ENCODE peak calls at places on chromosomes 3 and 15, in ten cellular contexts. K is esophagus muscularis mucosa; B is dorsolateral prefrontal cortex; V is OCI-LY7; J is A549; Z is HFF-Myc; O is CD8-positive, alpha-beta T cell; D is MM.1S; Q is heart right ventricle; X is uterus. Y is an unnamed sample.

GRCh38 chr3:94525039-94525438 is 462.2 kb downstream of the NSUN3 start:
- DNase-seq in B (no peak), J (no peak), O (no peak), X (no peak), V (no peak), D (no peak), Q (no peak), K (no peak), Z (no peak), Y (no peak)

GRCh38 chr15:42092666-42093445 is 1.5 kb downstream of the PLA2G4D start:
- DNase-seq in B (no peak), Z (no peak), J (no peak), X (no peak), K (peak; percentile 81), V (no peak), D (no peak), Q (peak; percentile 52), O (no peak), Y (no peak)

GRCh38 chr3:171351676-171352075 is 108.5 kb downstream of the TNIK start:
- DNase-seq in K (no peak), V (no peak), O (no peak), X (no peak), J (no peak), D (no peak), Z (peak; percentile 38), B (no peak), Q (no peak), Y (peak; percentile 94)

GRCh38 chr3:61804782-61805181 is 243.4 kb downstream of the PTPRG start:
- DNase-seq in J (no peak), X (no peak), B (no peak), V (no peak), Q (no peak), Z (no peak), D (no peak), K (no peak), O (no peak), Y (no peak)

GRCh38 chr15:35690698-35691116 is 144.7 kb upstream of the DPH6 start:
- DNase-seq in X (peak; percentile 71), B (no peak), V (no peak), Z (no peak), J (no peak), K (no peak), D (no peak), Q (no peak), O (no peak), Y (peak; percentile 36)

GRCh38 chr3:179474480-179474879 is 23.2 kb upstream of the GNB4 start:
- DNase-seq in O (no peak), D (no peak), B (no peak), V (peak; percentile 15), X (no peak), J (no peak), Z (no peak), Q (no peak), K (no peak), Y (no peak)

GRCh38 chr3:111621535-111621934 is 26.4 kb upstream of the ZBED2 start:
- DNase-seq in X (no peak), D (no peak), Q (no peak), K (no peak), O (no peak), V (peak; percentile 7), Z (no peak), J (no peak), B (no peak), Y (no peak)

GRCh38 chr15:100468265-100468664 is 60.5 kb downstream of the CERS3 start:
- DNase-seq in Z (no peak), O (no peak), D (no peak), V (no peak), Q (peak; percentile 39), J (no peak), B (no peak), K (no peak), X (no peak), Y (peak; percentile 20)

GRCh38 chr3:43727930-43728329 is 37.2 kb downstream of the ABHD5 start:
- DNase-seq in Z (no peak), Q (no peak), K (no peak), B (no peak), X (no peak), D (no peak), J (no peak), O (no peak), V (no peak), Y (peak; percentile 32)

GRCh38 chr3:43728947-43729346 is 38.2 kb downstream of the ABHD5 start:
- DNase-seq in B (no peak), J (no peak), Z (no peak), D (no peak), V (no peak), O (no peak), K (no peak), X (no peak), Q (no peak), Y (no peak)

GRCh38 chr3:43728476-43728875 is 37.7 kb downstream of the ABHD5 start:
- DNase-seq in Q (no peak), B (no peak), K (no peak), X (no peak), V (no peak), D (no peak), O (no peak), Z (no peak), J (no peak), Y (no peak)

GRCh38 chr3:43723121-43723734 is 32.5 kb downstream of the ABHD5 start:
- DNase-seq in X (no peak), Q (no peak), Z (no peak), V (no peak), K (no peak), O (no peak), D (no peak), J (no peak), B (no peak), Y (peak; percentile 34)

DNA sequence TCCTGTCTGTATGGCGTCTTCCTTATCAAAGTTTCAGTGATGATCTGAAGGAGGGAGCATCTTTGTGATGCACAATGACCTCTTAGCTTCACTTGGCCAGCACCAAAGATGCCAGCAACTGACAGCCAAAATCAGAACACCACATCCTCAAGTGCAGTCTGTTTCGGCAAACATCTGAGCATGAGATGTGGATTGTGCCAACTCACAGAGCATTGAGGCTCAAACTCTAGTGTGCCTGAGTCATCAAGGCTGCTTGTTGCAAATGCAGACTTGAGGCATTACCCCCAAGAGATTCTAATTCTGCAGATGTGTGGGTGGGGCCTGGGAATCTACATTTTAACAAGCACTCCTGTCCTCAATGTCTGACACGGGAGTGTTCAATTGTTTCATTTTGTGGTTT is 35.8 kb downstream of the ABHD5 start:
- DNase-seq in D (no peak), Q (no peak), Z (no peak), J (no peak), X (no peak), B (no peak), V (no peak), O (no peak), K (no peak), Y (peak; percentile 66)
- H3K4me3 ChIP-seq in D (no peak overlapping the region), Q (no peak overlapping the region), Z (no peak overlapping the region), J (no peak overlapping the region), X (no peak overlapping the region), B (no peak overlapping the region), V (no peak overlapping the region), O (no peak overlapping the region), K (no peak overlapping the region), Y (no peak overlapping the region)

GRCh38 chr3:76400141-76400540 is 614.8 kb upstream of the ZNF717 start:
- DNase-seq in D (no peak), O (no peak), X (no peak), Z (no peak), V (no peak), B (no peak), K (no peak), Q (no peak), J (no peak), Y (no peak)

GRCh38 chr3:76405196-76405595 is 619.8 kb upstream of the ZNF717 start:
- DNase-seq in O (no peak), J (no peak), Q (no peak), D (no peak), B (no peak), X (no peak), K (no peak), V (no peak), Z (no peak), Y (no peak)

DNA sequence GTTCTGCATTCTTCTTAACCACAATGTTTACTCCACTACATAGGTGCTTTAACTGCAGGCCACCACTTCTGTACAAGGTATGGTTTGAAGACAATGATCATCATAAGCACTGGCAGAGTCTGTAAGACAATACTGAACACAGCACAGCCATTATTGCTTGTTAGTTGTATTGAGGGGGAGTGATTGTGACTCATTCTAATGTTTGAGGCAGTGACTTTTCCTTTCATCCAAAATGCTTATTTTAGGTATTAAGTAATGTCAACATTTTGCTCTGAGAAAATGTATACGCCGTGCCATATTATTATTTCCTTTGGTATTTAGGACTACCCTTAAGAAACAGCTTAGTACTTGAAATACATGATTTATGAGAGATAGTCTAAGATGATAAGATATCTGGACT is 618.2 kb upstream of the ZNF717 start:
- DNase-seq in Z (no peak), J (no peak), Q (no peak), V (no peak), O (no peak), K (no peak), X (no peak), D (no peak), B (no peak), Y (no peak)
- H3K4me3 ChIP-seq in Z (no peak overlapping the region), J (no peak overlapping the region), Q (no peak overlapping the region), V (no peak overlapping the region), O (no peak overlapping the region), K (no peak overlapping the region), X (no peak overlapping the region), D (no peak overlapping the region), B (no peak overlapping the region), Y (no peak overlapping the region)

GRCh38 chr3:69244036-69244435 is 121.6 kb upstream of the LMOD3 start:
- DNase-seq in Q (no peak), B (no peak), J (no peak), V (no peak), O (no peak), K (no peak), X (no peak), D (no peak), Z (no peak), Y (no peak)

GRCh38 chr3:69236808-69237707 is 114.7 kb upstream of the LMOD3 start:
- DNase-seq in D (peak; percentile 36), O (no peak), Z (no peak), V (no peak), Q (peak; percentile 20), B (no peak), K (no peak), X (no peak), J (no peak), Y (no peak)

GRCh38 chr3:69241769-69242168 is 119.4 kb upstream of the LMOD3 start:
- DNase-seq in O (no peak), Q (no peak), Z (no peak), B (no peak), X (no peak), J (no peak), D (peak; percentile 55), V (no peak), K (no peak), Y (no peak)

GRCh38 chr3:69239063-69239462 is 116.7 kb upstream of the LMOD3 start:
- DNase-seq in V (no peak), X (no peak), D (no peak), Q (no peak), Z (no peak), K (no peak), B (no peak), J (no peak), O (no peak), Y (no peak)

DNA sequence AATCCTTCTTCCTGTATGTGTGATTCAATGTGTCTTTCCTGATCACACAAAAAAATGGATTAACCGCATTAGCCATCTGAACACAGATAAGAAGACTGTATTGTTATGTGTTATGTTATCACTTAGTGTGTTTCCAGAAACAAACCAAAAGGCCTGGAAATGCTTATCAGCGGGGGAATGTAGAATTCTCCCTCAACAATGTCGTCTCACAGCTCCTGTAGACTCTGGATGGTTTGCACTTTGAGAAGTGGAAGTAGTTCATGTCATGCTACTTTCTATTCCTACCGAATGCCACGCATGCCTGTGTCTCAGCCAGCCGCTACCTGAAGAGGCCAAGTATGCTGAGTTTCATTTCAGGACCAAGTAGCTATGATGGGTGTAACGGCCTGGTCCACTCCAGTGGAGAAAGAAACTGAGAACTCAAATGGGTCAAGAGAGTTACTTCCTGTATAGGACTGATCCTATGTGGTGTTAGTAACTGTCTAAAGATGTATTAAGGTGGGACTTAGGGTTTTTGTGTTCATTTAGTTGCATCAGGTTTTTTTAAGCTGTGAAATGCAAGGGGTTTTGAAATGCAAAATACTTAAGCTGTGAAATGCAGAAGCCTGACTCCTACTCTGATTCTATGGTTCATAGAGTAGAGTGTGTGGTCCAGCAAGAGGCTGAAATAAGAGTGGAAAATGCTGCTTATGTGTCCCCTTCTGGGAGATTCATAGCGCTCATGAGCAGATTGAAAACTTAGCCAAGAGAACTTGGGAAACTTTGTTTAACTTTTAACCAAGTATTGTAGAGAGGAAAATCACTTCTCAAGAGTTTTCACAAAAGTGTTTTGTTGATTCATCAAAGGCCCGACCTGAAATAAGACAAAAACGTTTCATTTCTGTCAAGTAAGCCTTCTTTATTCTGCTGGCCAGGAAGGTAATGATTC is 118.5 kb upstream of the LMOD3 start:
- DNase-seq in J (no peak), Q (no peak), V (no peak), B (no peak), X (no peak), O (no peak), Z (no peak), K (no peak), D (peak; percentile 90), Y (no peak)
- H3K4me3 ChIP-seq in J (no peak overlapping the region), Q (no peak overlapping the region), V (no peak overlapping the region), B (no peak overlapping the region), X (no peak overlapping the region), O (no peak overlapping the region), Z (no peak overlapping the region), K (no peak overlapping the region), D (peak overlapping the region; percentile 26), Y (no peak overlapping the region)

GRCh38 chr15:75696303-75696657 is 16.4 kb downstream of the CSPG4 start:
- DNase-seq in D (no peak), X (no peak), K (no peak), J (no peak), Q (no peak), Z (no peak), O (no peak), B (peak; percentile 53), V (no peak), Y (peak; percentile 12)

GRCh38 chr15:75695634-75696302 is 16.9 kb downstream of the CSPG4 start:
- DNase-seq in K (no peak), D (no peak), O (no peak), J (no peak), Q (no peak), X (no peak), V (peak; percentile 46), Z (no peak), B (no peak), Y (no peak)

GRCh38 chr15:75695206-75695605 is 17.4 kb downstream of the CSPG4 start:
- DNase-seq in X (no peak), K (no peak), B (no peak), Q (no peak), Z (no peak), D (no peak), J (no peak), V (peak; percentile 58), O (no peak), Y (no peak)

GRCh38 chr15:75694241-75695182 is 18.1 kb downstream of the CSPG4 start:
- DNase-seq in V (peak; percentile 39), O (no peak), B (peak; percentile 82), X (peak; percentile 90), D (no peak), K (peak; percentile 95), Q (peak; percentile 75), Z (peak; percentile 92), J (peak; percentile 71), Y (peak; percentile 97)

DNA sequence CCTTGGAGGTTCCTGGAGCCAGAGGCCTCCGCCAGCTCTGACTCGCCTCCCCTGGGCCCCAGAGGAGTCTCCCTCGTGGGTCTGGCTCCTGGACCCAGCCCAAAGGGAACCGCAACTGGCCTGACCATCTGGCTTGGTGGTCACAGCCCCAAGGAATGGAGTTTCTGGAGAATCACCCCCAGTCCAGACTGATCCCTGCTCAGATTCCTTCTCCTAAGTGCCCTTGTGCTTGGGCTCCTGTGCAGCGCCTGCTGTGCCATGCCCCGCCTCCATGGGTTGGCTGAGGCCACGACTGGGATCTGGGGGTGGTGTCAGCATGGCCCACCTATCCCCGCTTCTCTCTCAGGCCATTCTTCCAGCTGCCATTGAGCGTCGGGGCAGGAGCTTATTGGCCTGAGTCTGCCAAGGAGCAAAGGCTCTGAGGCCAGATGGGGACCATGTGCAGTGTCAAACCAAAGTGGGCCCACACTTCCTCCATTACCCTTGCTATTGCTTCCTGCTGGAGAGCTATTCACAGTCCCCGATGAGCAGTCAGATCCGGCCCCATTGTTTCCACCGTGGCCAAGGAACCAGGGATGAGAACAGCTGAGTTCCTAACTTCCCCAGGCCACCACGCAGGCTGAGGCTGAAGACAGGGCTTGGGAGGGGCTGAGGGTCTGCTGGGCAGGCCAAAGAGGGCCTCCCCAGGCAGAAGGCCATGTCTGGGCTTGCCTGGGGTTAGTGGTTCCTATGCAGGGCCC is 19.0 kb downstream of the CSPG4 start:
- DNase-seq in Q (no peak), O (no peak), K (no peak), J (no peak), V (no peak), Z (peak; percentile 90), X (no peak), D (no peak), B (no peak), Y (peak; percentile 84)
- H3K4me3 ChIP-seq in Q (no peak overlapping the region), O (no peak overlapping the region), K (no peak overlapping the region), J (no peak overlapping the region), V (no peak overlapping the region), Z (peak overlapping the region; percentile 8), X (no peak overlapping the region), D (no peak overlapping the region), B (no peak overlapping the region), Y (peak overlapping the region; percentile 3)